ENCODE peak calls at places on chromosomes 2 and 18, in eight cellular contexts. A is IMR-90, E is hepatocyte, J is HCT116, B is A549, C is SK-N-SH, I is fibroblast of lung, P is DND-41. T is an unnamed sample.

GRCh38 chr2:172693037-172693436 is 42.6 kb upstream of the RAPGEF4 start:
- DNase-seq in P (no peak), C (no peak), J (peak), A (peak), I (peak), E (peak), B (peak), T (peak)

GRCh38 chr2:159052157-159052561 is 83.7 kb downstream of the TANC1 start:
- DNase-seq in E (no peak), J (no peak), I (no peak), C (peak), P (no peak), B (no peak), A (peak), T (no peak)

GRCh38 chr2:39989888-39990287 is 210.8 kb upstream of the THUMPD2 start:
- DNase-seq in P (no peak), I (peak), A (peak), B (no peak), C (no peak), E (no peak), J (no peak), T (no peak)

GRCh38 chr2:45857848-45858520 is 206.5 kb downstream of the PRKCE start:
- DNase-seq in E (no peak), P (no peak), I (no peak), B (no peak), J (no peak), C (no peak), A (no peak), T (no peak)

GRCh38 chr2:219178377-219179175 is 501 bp downstream of the RETREG2 start:
- DNase-seq in A (peak), B (peak), I (peak), E (peak), C (peak), P (peak), J (no peak), T (peak)

GRCh38 chr2:74008761-74009395 is 24.2 kb downstream of the TET3 start:
- DNase-seq in A (no peak), P (no peak), I (no peak), B (no peak), E (no peak), C (no peak), J (no peak), T (no peak)

GRCh38 chr2:201697899-201698298 is 545 bp downstream of the MPP4 start:
- DNase-seq in B (no peak), E (no peak), A (peak), I (peak), J (no peak), P (no peak), C (no peak), T (peak)

GRCh38 chr2:217563081-217563480 is 439.7 kb downstream of the TNS1 start:
- DNase-seq in I (no peak), J (no peak), A (no peak), B (no peak), E (no peak), C (no peak), P (no peak), T (no peak)

GRCh38 chr2:190343170-190343499 is 254 bp upstream of the INPP1 start:
- DNase-seq in I (no peak), J (no peak), C (no peak), E (no peak), P (no peak), A (no peak), B (no peak), T (no peak)

GRCh38 chr18:33837191-33837590 is 259.2 kb downstream of the ASXL3 start:
- DNase-seq in J (no peak), B (no peak), C (no peak), P (no peak), I (no peak), E (no peak), A (no peak), T (no peak)

GRCh38 chr2:176534798-176535479 is 265.7 kb downstream of the MTX2 start:
- DNase-seq in P (no peak), E (no peak), B (no peak), A (no peak), J (no peak), C (no peak), I (peak), T (peak)

GRCh38 chr2:16318051-16318450 is 347.6 kb downstream of the CYRIA start:
- DNase-seq in E (no peak), I (no peak), C (no peak), J (no peak), P (no peak), A (no peak), B (no peak), T (no peak)

DNA sequence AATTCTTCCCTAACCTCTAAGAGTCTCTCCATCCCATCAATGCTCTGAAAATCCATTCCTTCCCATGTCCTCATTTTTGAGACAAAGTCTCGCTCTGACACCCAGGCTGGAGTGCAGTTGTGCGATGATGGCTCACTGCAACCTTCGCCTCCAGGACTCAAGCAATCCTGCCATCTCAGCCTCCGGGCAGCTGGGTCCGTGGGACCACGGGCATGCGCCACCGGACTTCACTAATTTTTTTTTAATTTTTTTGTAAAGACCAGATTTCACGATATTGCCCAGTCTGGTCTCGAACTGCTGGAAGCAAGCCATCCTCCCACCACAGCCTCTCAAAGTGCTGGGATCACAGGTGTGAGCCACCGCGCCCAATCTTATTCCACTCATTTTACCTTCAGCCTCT is 1.6 kb downstream of the FEZ2 start:
- DNase-seq in A (no peak), E (no peak), P (no peak), C (no peak), J (no peak), B (no peak), I (no peak), T (no peak)
- H3K4me2 ChIP-seq in A (peak), E (peak), P (peak), C (peak), J (peak), B (peak), I (peak), T (peak)

DNA sequence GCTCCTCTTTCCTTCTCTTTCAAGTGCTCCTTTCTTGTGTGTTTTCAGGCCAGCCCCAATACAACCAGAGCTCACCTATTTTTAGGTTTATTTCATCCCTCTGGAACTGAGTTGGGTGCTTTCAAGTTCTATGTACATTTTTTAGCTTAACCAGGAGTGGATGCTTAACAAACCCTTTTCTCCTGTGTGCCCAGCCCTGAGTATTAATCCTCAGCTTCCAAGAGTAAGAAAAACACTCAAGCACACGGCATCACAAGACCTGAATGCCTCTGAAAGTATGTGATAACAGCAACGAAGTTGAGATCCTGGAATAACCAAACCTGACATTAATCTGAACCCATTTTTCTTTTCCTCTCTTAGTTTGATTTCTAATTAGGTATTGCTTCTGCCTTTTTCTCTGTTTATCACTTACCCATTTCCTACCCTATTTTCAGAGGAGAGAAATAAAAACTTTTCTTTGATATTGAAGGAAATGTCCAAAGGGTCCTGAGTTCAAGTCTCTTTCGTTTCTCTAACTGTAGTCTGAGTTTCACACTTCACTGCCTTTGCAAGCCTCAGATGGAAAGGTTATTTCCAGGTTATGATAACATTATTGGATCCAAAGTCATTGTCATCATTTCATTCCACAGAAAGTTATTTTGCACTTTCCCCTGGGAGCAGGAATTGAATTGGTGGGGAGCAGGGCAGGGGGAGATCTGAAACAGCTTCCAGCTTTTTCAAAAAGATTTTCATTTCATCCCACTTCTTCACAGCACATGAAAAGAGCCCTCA is 11.9 kb upstream of the GALNT5 start:
- DNase-seq in C (no peak), J (no peak), E (no peak), I (peak), P (no peak), B (no peak), A (peak), T (peak)
- H3K4me3 ChIP-seq in C (no peak), J (peak), E (no peak), I (no peak), P (no peak), B (no peak), A (no peak), T (no peak)

DNA sequence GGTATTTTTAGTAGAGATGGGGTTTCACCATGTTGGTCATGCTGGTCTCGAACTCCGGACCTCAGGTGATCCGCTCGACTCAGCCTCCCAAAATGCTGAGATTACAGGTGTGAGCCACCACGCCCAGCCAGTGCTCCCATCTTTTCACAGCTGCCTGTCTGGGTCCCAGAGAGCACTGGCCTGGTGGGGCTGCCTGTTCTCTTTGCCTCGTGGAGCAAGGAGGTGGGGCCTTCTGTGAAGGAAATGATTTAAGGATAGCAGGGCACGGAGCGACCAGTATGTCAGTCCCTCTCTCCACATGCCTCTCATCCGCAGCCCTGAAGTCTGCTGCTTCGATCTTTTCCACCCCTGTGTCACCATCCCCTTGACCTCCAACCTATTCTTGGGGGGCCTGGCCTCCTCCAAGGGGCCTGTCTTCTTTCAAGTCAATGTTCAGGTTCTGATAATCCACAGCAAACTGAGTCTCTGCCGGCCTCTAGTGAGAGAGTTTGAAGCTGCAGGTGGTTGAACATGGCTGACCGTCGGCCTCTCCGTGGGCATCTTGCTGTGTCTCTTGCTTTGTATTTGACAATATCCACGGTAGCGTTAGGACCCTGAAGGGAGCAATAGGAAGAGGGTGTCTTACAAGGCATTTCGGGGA is 28.2 kb upstream of the GIGYF2 start:
- DNase-seq in J (peak), I (peak), C (no peak), A (no peak), E (peak), P (no peak), B (peak), T (no peak)
- TF ChIP-seq CTCF in J (peak), I (peak), C (peak), A (peak), E (peak), P (peak), B (peak), T (peak)

DNA sequence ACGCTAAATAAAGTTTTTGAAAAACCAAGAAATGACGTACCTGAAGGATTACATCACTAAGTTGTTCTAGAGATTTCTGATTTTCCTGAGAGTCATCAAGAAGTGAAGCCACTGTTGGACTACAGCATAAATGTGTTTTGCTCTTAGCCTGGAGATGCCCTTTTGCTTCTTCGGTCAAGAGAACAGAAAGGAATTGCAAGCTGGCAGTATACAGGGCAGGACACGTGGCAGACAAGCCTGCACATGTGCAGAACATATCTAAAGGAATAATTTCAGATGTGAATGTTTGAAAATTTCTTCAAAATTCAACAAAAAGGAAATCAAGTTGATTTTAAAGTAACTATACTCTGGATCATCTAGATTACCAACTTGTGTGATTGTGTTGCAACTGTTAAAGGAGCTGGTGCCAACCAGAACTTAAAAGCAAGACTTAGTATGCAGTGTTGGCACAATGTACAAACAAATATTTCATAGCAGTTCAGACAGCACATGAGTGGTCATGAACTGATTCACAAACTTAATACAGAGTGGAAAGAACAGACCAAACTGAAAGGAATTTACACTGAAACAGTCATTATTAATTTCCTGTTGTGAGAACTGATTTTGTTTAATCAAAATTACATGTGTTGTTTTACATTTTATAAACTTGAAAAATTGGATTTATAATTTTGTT is 100.4 kb upstream of the CD226 start:
- DNase-seq in C (no peak), E (no peak), P (no peak), A (peak), I (peak), J (no peak), B (no peak), T (peak)
- H3K4me2 ChIP-seq in C (no peak), E (no peak), P (no peak), A (no peak), I (peak), J (no peak), B (peak), T (peak)

GRCh38 chr18:74732380-74732779 is 134.7 kb downstream of the ZNF407 start:
- DNase-seq in I (no peak), C (no peak), E (no peak), J (no peak), B (no peak), A (no peak), P (no peak), T (no peak)
- H3K4me3 ChIP-seq in I (no peak), C (no peak), E (no peak), J (no peak), B (no peak), A (no peak), P (no peak), T (no peak)

DNA sequence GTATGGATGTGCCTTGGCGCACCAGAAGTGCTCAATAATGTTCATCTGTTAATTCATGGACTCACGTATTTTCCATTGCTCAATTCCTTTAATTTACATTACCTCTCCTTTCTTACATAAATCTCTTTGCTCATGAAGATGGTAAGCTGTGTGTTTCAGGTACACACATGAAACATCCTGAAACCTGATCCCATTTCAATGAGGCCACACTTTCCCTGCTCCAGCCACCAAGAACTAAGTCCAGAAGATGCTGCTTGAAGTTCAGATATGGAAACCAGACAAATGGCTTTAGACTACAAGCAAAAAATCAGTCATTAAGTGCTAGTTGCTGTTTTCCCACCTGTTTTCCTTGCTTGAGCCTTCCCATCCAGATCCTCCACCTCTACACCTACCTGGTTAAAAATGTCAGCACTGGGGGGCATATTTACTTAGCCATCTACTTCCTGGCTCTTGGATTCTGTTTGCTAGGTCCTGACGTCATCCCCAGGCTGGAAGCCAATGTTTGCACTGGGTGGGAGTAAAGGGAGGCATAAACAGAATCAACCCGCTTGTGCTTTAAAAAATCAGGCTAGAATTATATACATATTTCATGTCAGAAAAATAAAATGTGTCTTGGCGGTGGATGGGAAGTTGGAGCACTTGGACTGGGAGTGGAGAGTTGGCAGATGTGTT is 309.7 kb downstream of the OSR1 start:
- DNase-seq in B (peak), A (peak), P (no peak), J (no peak), C (no peak), I (peak), E (peak), T (no peak)
- TF ChIP-seq CTCF in B (no peak), A (no peak), P (no peak), J (no peak), C (no peak), I (no peak), E (no peak), T (no peak)

GRCh38 chr2:207075456-207075855 is 90.3 kb downstream of the KLF7 start:
- DNase-seq in B (no peak), C (no peak), P (no peak), E (no peak), I (no peak), J (no peak), A (no peak), T (no peak)
- H3K4me2 ChIP-seq in B (no peak), C (no peak), P (no peak), E (no peak), I (no peak), J (no peak), A (no peak), T (no peak)

GRCh38 chr2:187544371-187545080 is 9.7 kb downstream of the TFPI start:
- DNase-seq in E (no peak), B (peak), A (no peak), I (peak), C (no peak), P (no peak), J (peak), T (peak)

GRCh38 chr2:187543488-187543887 is 10.7 kb downstream of the TFPI start:
- DNase-seq in I (no peak), C (no peak), E (no peak), P (no peak), J (no peak), A (no peak), B (no peak), T (peak)

GRCh38 chr2:187545238-187545751 is 8.9 kb downstream of the TFPI start:
- DNase-seq in E (no peak), J (no peak), C (no peak), A (no peak), P (no peak), I (peak), B (peak), T (peak)

GRCh38 chr2:187541086-187542085 is 12.8 kb downstream of the TFPI start:
- DNase-seq in I (peak), P (no peak), C (no peak), E (peak), J (peak), B (peak), A (peak), T (peak)

GRCh38 chr2:187542123-187542522 is 12.1 kb downstream of the TFPI start:
- DNase-seq in A (no peak), B (no peak), P (no peak), E (no peak), C (no peak), I (peak), J (no peak), T (peak)
- H3K4me3 ChIP-seq in A (no peak), B (peak), P (no peak), E (no peak), C (no peak), I (no peak), J (peak), T (peak)

GRCh38 chr2:86520153-86520552 is 43.1 kb downstream of the CHMP3 start:
- DNase-seq in C (no peak), B (peak), E (no peak), P (no peak), J (no peak), A (no peak), I (no peak), T (no peak)

GRCh38 chr2:86521922-86522321 is 41.3 kb downstream of the CHMP3 start:
- DNase-seq in P (no peak), A (no peak), C (no peak), E (no peak), J (no peak), B (no peak), I (no peak), T (no peak)

GRCh38 chr2:86519349-86519748 is 43.9 kb downstream of the CHMP3 start:
- DNase-seq in I (no peak), J (no peak), A (peak), C (no peak), B (no peak), P (no peak), E (no peak), T (no peak)

GRCh38 chr2:86522711-86523110 is 40.5 kb downstream of the CHMP3 start:
- DNase-seq in P (no peak), I (no peak), C (no peak), E (no peak), B (no peak), J (no peak), A (no peak), T (no peak)

GRCh38 chr2:86518498-86518897 is 44.7 kb downstream of the CHMP3 start:
- DNase-seq in B (peak), J (no peak), P (no peak), E (peak), I (no peak), A (no peak), C (peak), T (no peak)
- TF ChIP-seq CTCF in B (peak), J (peak), P (peak), E (peak), I (peak), A (peak), C (peak), T (peak)

GRCh38 chr2:63875758-63876710 is 34.3 kb downstream of the UGP2 start:
- DNase-seq in I (peak), A (no peak), E (no peak), J (no peak), B (no peak), C (no peak), P (no peak), T (peak)
- H3K4me2 ChIP-seq in I (no peak), A (no peak), E (no peak), J (no peak), B (no peak), C (no peak), P (no peak), T (no peak)

T was measured in astrocyte.